ENCODE peak calls at places on chromosome 13, in ten cellular contexts. X is HEK293T; Q is heart right ventricle; O is iris pigment epithelial cell; U is D341Med; F is SK-N-DZ; N is dorsolateral prefrontal cortex; J is uterus; C is psoas muscle; P is activated gamma-delta T cell treated with anti-CD3 and anti-CD28 coated beads, Interleukin-2, amount 50 U/mL, for 16 hours. L is an unnamed sample.
A peak's percentile ranks its signal among the peaks of the same experiment; 100 is the strongest.

GRCh38 chr13:31322025-31322424 is 122.2 kb downstream of the B3GLCT start:
- DNase-seq in N (no peak), F (no peak), O (peak; percentile 68), X (no peak), J (peak; percentile 50), U (no peak), P (no peak), C (peak; percentile 53), Q (no peak), L (no peak)

GRCh38 chr13:41488124-41488523 is 30.8 kb downstream of the RGCC start:
- DNase-seq in O (no peak), C (no peak), P (no peak), X (no peak), N (no peak), Q (no peak), U (no peak), F (no peak), J (no peak), L (no peak)

GRCh38 chr13:83825676-83826075 is 56.6 kb downstream of the SLITRK1 start:
- DNase-seq in F (no peak), C (no peak), U (no peak), N (peak; percentile 80), Q (no peak), J (no peak), O (no peak), P (no peak), X (no peak), L (no peak)

GRCh38 chr13:76934671-76935070 is 13.6 kb upstream of the ACOD1 start:
- DNase-seq in P (no peak), U (no peak), F (no peak), O (no peak), Q (no peak), N (no peak), J (no peak), X (no peak), C (no peak), L (no peak)

GRCh38 chr13:112767506-112768471 is 78.0 kb downstream of the ATP11A start:
- DNase-seq in Q (peak; percentile 51), U (no peak), X (no peak), F (no peak), P (no peak), C (peak; percentile 54), O (no peak), N (no peak), J (no peak), L (no peak)

GRCh38 chr13:39452412-39452811 is 150.6 kb downstream of the LHFPL6 start:
- DNase-seq in U (no peak), F (peak; percentile 56), O (peak; percentile 27), J (no peak), P (no peak), X (no peak), Q (no peak), C (no peak), N (no peak), L (no peak)

GRCh38 chr13:45436332-45436731 is 18.2 kb upstream of the SLC25A30 start:
- DNase-seq in X (no peak), O (no peak), J (no peak), F (no peak), C (no peak), Q (no peak), P (no peak), N (no peak), U (no peak), L (no peak)

GRCh38 chr13:71643466-71643865 is 223.5 kb downstream of the DACH1 start:
- DNase-seq in P (no peak), X (no peak), N (no peak), Q (no peak), U (no peak), J (no peak), F (peak; percentile 58), C (no peak), O (no peak), L (no peak)

GRCh38 chr13:33945477-33945876 is 127.5 kb downstream of the RFC3 start:
- DNase-seq in X (no peak), P (no peak), C (no peak), J (no peak), N (no peak), U (no peak), O (no peak), F (no peak), Q (no peak), L (no peak)

GRCh38 chr13:37811441-37811840 is 58.1 kb downstream of the TRPC4 start:
- DNase-seq in Q (no peak), P (no peak), C (no peak), F (no peak), U (no peak), X (no peak), N (no peak), O (peak; percentile 81), J (no peak), L (no peak)

GRCh38 chr13:93244918-93245280 is 18.3 kb downstream of the GPC6 start:
- DNase-seq in O (peak; percentile 61), X (no peak), F (no peak), U (no peak), J (no peak), P (no peak), C (no peak), Q (no peak), N (no peak), L (no peak)

GRCh38 chr13:28138012-28138755 is at the start of gene PAN3:
- DNase-seq in N (peak; percentile 83), P (peak; percentile 86), O (peak; percentile 91), U (peak; percentile 93), X (peak; percentile 90), Q (peak; percentile 96), F (peak; percentile 85), C (peak; percentile 93), J (peak; percentile 90), L (peak; percentile 61)

GRCh38 chr13:98910501-98910951 is 67.3 kb downstream of the DOCK9 start:
- DNase-seq in X (no peak), N (no peak), J (peak; percentile 34), C (no peak), U (no peak), Q (no peak), F (no peak), P (peak; percentile 4), O (peak; percentile 88), L (no peak)

GRCh38 chr13:34578917-34579316 is 363.2 kb upstream of the NBEA start:
- DNase-seq in J (no peak), U (no peak), F (no peak), O (no peak), P (no peak), Q (no peak), X (no peak), N (no peak), C (no peak), L (no peak)

GRCh38 chr13:30172593-30173300 is 134.6 kb downstream of the KATNAL1 start:
- DNase-seq in U (no peak), J (peak; percentile 58), X (no peak), Q (no peak), O (no peak), N (no peak), F (no peak), C (no peak), P (no peak), L (no peak)

GRCh38 chr13:32205426-32206096 is 109.6 kb downstream of the ZAR1L start:
- DNase-seq in N (no peak), J (no peak), U (no peak), F (no peak), O (peak; percentile 56), C (no peak), P (no peak), Q (no peak), X (no peak), L (no peak)

GRCh38 chr13:33348366-33348765 is 62.8 kb upstream of the STARD13 start:
- DNase-seq in Q (no peak), P (no peak), X (no peak), U (no peak), F (no peak), O (peak; percentile 64), J (no peak), N (no peak), C (no peak), L (no peak)

GRCh38 chr13:40366119-40366518 is 300.3 kb downstream of the FOXO1 start:
- DNase-seq in F (no peak), O (no peak), N (no peak), U (no peak), Q (no peak), J (no peak), P (no peak), C (no peak), X (no peak), L (no peak)

GRCh38 chr13:86960876-86961275 is 710.3 kb upstream of the SLITRK5 start:
- DNase-seq in Q (no peak), X (no peak), J (no peak), N (no peak), P (no peak), U (no peak), C (no peak), O (peak; percentile 33), F (no peak), L (no peak)

L was measured in NCI-H1436.